ENCODE peak calls at places on chromosomes 11 and 22, in five cellular contexts. One of them, this sample, is unnamed.

GRCh38 chr11:86124251-86125233 is 55.7 kb upstream of the PICALM start:
- DNase-seq in WERI-Rb-1: no peak
- DNase-seq in GM12865: peak
- DNase-seq in iPS DF 6.9: no peak
- DNase-seq in dorsolateral prefrontal cortex: no peak
- DNase-seq in this sample: no peak

GRCh38 chr11:128653828-128654231 is 40.0 kb upstream of the FLI1 start:
- DNase-seq in WERI-Rb-1: no peak
- DNase-seq in GM12865: no peak
- DNase-seq in iPS DF 6.9: peak
- DNase-seq in dorsolateral prefrontal cortex: no peak
- DNase-seq in this sample: peak

GRCh38 chr11:128335729-128336128 is 251.6 kb downstream of the ETS1 start:
- DNase-seq in WERI-Rb-1: no peak
- DNase-seq in GM12865: no peak
- DNase-seq in iPS DF 6.9: no peak
- DNase-seq in dorsolateral prefrontal cortex: no peak
- DNase-seq in this sample: no peak

GRCh38 chr22:45608763-45609180 is 62.9 kb upstream of the ATXN10 start:
- DNase-seq in WERI-Rb-1: no peak
- DNase-seq in GM12865: no peak
- DNase-seq in iPS DF 6.9: no peak
- DNase-seq in dorsolateral prefrontal cortex: no peak
- DNase-seq in this sample: peak

GRCh38 chr11:34492806-34493414 is 20.7 kb downstream of the ELF5 start:
- DNase-seq in WERI-Rb-1: peak
- DNase-seq in GM12865: peak
- DNase-seq in iPS DF 6.9: peak
- DNase-seq in dorsolateral prefrontal cortex: no peak
- DNase-seq in this sample: peak

GRCh38 chr11:27570542-27570941 is 64.0 kb upstream of the LIN7C start:
- DNase-seq in WERI-Rb-1: no peak
- DNase-seq in GM12865: no peak
- DNase-seq in iPS DF 6.9: no peak
- DNase-seq in dorsolateral prefrontal cortex: no peak
- DNase-seq in this sample: no peak

GRCh38 chr22:44919691-44920090 is 90.1 kb downstream of the PHF21B start:
- DNase-seq in WERI-Rb-1: no peak
- DNase-seq in GM12865: no peak
- DNase-seq in iPS DF 6.9: no peak
- DNase-seq in dorsolateral prefrontal cortex: peak
- DNase-seq in this sample: no peak

GRCh38 chr11:73625690-73626318 is 20.6 kb upstream of the PLEKHB1 start:
- DNase-seq in WERI-Rb-1: peak
- DNase-seq in GM12865: peak
- DNase-seq in iPS DF 6.9: peak
- DNase-seq in dorsolateral prefrontal cortex: peak
- DNase-seq in this sample: peak

GRCh38 chr11:76369406-76369805 is 11.5 kb downstream of the THAP12 start:
- DNase-seq in WERI-Rb-1: no peak
- DNase-seq in GM12865: no peak
- DNase-seq in iPS DF 6.9: no peak
- DNase-seq in dorsolateral prefrontal cortex: no peak
- DNase-seq in this sample: no peak

GRCh38 chr11:19954899-19955298 is 205.4 kb downstream of the DBX1 start:
- DNase-seq in WERI-Rb-1: no peak
- DNase-seq in GM12865: no peak
- DNase-seq in iPS DF 6.9: no peak
- DNase-seq in dorsolateral prefrontal cortex: no peak
- DNase-seq in this sample: no peak

GRCh38 chr22:50225200-50225969 is 19.4 kb downstream of the TUBGCP6 start:
- DNase-seq in WERI-Rb-1: no peak
- DNase-seq in GM12865: no peak
- DNase-seq in iPS DF 6.9: no peak
- DNase-seq in dorsolateral prefrontal cortex: no peak
- DNase-seq in this sample: no peak

GRCh38 chr11:121572581-121573059 is 119.9 kb upstream of the SORL1-AS1 start:
- DNase-seq in WERI-Rb-1: peak
- DNase-seq in GM12865: no peak
- DNase-seq in iPS DF 6.9: no peak
- DNase-seq in dorsolateral prefrontal cortex: no peak
- DNase-seq in this sample: no peak

GRCh38 chr11:131217313-131218297 is 152.8 kb upstream of the NTM start:
- DNase-seq in WERI-Rb-1: peak
- DNase-seq in GM12865: peak
- DNase-seq in iPS DF 6.9: no peak
- DNase-seq in dorsolateral prefrontal cortex: no peak
- DNase-seq in this sample: no peak

GRCh38 chr22:26553056-26553752 is 36.7 kb downstream of the TPST2 start:
- DNase-seq in WERI-Rb-1: no peak
- DNase-seq in GM12865: no peak
- DNase-seq in iPS DF 6.9: no peak
- DNase-seq in dorsolateral prefrontal cortex: no peak
- DNase-seq in this sample: peak

GRCh38 chr11:117171007-117171647 is 7.4 kb upstream of the SIDT2 start:
- DNase-seq in WERI-Rb-1: no peak
- DNase-seq in GM12865: no peak
- DNase-seq in iPS DF 6.9: no peak
- DNase-seq in dorsolateral prefrontal cortex: no peak
- DNase-seq in this sample: no peak

GRCh38 chr22:50507421-50507990 is at the start of gene LMF2:
- DNase-seq in WERI-Rb-1: peak
- DNase-seq in GM12865: no peak
- DNase-seq in iPS DF 6.9: no peak
- DNase-seq in dorsolateral prefrontal cortex: peak
- DNase-seq in this sample: no peak

GRCh38 chr11:2826679-2827056 is 58.9 kb downstream of the CDKN1C start:
- DNase-seq in WERI-Rb-1: no peak
- DNase-seq in GM12865: no peak
- DNase-seq in iPS DF 6.9: no peak
- DNase-seq in dorsolateral prefrontal cortex: no peak
- DNase-seq in this sample: no peak

GRCh38 chr11:11725438-11725837 is 103.6 kb upstream of the GALNT18 start:
- DNase-seq in WERI-Rb-1: no peak
- DNase-seq in GM12865: no peak
- DNase-seq in iPS DF 6.9: no peak
- DNase-seq in dorsolateral prefrontal cortex: no peak
- DNase-seq in this sample: no peak

GRCh38 chr11:110891411-110891810 is 179.2 kb upstream of the ARHGAP20 start:
- DNase-seq in WERI-Rb-1: no peak
- DNase-seq in GM12865: no peak
- DNase-seq in iPS DF 6.9: no peak
- DNase-seq in dorsolateral prefrontal cortex: no peak
- DNase-seq in this sample: peak

GRCh38 chr11:74021998-74022397 is 13.1 kb upstream of the UCP3 start:
- DNase-seq in WERI-Rb-1: no peak
- DNase-seq in GM12865: no peak
- DNase-seq in iPS DF 6.9: no peak
- DNase-seq in dorsolateral prefrontal cortex: no peak
- DNase-seq in this sample: no peak

GRCh38 chr11:68992743-68993255 is 12.0 kb upstream of the MRGPRD start:
- DNase-seq in WERI-Rb-1: no peak
- DNase-seq in GM12865: no peak
- DNase-seq in iPS DF 6.9: no peak
- DNase-seq in dorsolateral prefrontal cortex: peak
- DNase-seq in this sample: no peak

GRCh38 chr22:49298834-49299750 is 528.6 kb downstream of the BRD1 start:
- DNase-seq in WERI-Rb-1: no peak
- DNase-seq in GM12865: no peak
- DNase-seq in iPS DF 6.9: no peak
- DNase-seq in dorsolateral prefrontal cortex: no peak
- DNase-seq in this sample: no peak

GRCh38 chr11:61680622-61681191 is 516 bp downstream of the DAGLA start:
- DNase-seq in WERI-Rb-1: no peak
- DNase-seq in GM12865: no peak
- DNase-seq in iPS DF 6.9: no peak
- DNase-seq in dorsolateral prefrontal cortex: no peak
- DNase-seq in this sample: no peak

DNA sequence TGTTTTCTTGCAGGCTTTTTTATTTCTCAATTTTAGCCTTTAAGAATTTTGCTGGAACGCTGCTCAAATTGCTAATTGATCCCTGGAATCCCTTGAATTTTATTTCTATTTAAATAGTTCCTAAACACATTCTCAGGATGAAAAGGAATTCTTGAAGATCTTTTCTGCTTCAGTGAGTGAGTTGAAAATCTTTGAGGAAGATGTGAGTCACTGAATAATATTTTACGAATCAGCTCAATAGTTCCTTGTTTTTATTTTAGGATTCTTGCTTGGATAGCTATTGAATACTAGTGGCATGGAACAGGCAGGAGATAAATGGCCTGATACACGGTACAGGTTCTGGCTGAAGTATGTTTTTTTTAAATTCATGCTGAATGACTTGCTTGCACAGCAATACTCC is 194.6 kb upstream of the CCDC90B start:
- DNase-seq in WERI-Rb-1: no peak
- DNase-seq in GM12865: no peak
- DNase-seq in iPS DF 6.9: no peak
- DNase-seq in dorsolateral prefrontal cortex: no peak
- DNase-seq in this sample: no peak
- H3K4me3 ChIP-seq in WERI-Rb-1: no peak
- H3K4me3 ChIP-seq in GM12865: no peak
- H3K4me3 ChIP-seq in iPS DF 6.9: no peak
- H3K4me3 ChIP-seq in dorsolateral prefrontal cortex: peak
- H3K4me3 ChIP-seq in this sample: no peak

DNA sequence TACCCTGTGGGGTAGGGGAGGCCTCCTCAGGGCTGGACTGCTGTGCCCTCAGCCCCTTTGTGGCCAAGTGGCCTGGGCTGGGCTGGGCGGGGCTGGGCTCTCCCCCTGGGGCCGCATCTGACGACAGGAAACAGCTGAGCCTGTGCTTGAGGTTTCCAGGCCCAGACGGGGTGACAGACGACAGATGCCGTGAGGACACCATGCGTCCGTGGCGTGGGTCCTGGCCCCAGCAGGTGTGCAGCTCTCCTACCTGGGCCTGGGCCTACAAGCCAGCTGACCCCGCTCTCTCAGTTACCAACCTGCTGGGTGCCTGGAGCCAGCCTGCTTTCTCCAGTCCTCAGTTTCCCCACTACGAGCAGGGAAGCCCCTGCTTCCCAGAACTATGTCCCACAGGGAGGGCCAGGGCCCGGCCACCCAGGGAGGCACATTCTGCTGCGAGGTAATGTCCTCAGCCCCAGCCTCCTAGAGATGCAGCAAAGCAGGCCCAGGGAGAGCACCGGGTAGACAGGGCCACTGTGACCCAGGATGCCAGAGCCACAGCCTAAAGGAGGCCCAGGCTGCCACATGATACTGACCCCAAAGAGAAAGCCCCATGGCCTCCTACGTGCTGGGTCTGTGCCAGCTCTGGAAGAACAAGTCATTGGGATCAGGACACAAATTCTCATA is 181.3 kb downstream of the IGLL1 start:
- DNase-seq in WERI-Rb-1: peak
- DNase-seq in GM12865: no peak
- DNase-seq in iPS DF 6.9: no peak
- DNase-seq in dorsolateral prefrontal cortex: peak
- DNase-seq in this sample: no peak
- H3K4me3 ChIP-seq in WERI-Rb-1: no peak
- H3K4me3 ChIP-seq in GM12865: no peak
- H3K4me3 ChIP-seq in iPS DF 6.9: no peak
- H3K4me3 ChIP-seq in dorsolateral prefrontal cortex: no peak
- H3K4me3 ChIP-seq in this sample: no peak

GRCh38 chr11:123525072-123525471 is 95.0 kb downstream of the GRAMD1B start:
- DNase-seq in WERI-Rb-1: no peak
- DNase-seq in GM12865: no peak
- DNase-seq in iPS DF 6.9: no peak
- DNase-seq in dorsolateral prefrontal cortex: no peak
- DNase-seq in this sample: no peak

GRCh38 chr11:123525511-123525918 is 95.4 kb downstream of the GRAMD1B start:
- DNase-seq in WERI-Rb-1: peak
- DNase-seq in GM12865: no peak
- DNase-seq in iPS DF 6.9: no peak
- DNase-seq in dorsolateral prefrontal cortex: no peak
- DNase-seq in this sample: no peak

GRCh38 chr11:123527526-123527925 is 97.5 kb downstream of the GRAMD1B start:
- DNase-seq in WERI-Rb-1: no peak
- DNase-seq in GM12865: no peak
- DNase-seq in iPS DF 6.9: no peak
- DNase-seq in dorsolateral prefrontal cortex: no peak
- DNase-seq in this sample: no peak

GRCh38 chr11:123526918-123527317 is 96.8 kb downstream of the GRAMD1B start:
- DNase-seq in WERI-Rb-1: no peak
- DNase-seq in GM12865: no peak
- DNase-seq in iPS DF 6.9: no peak
- DNase-seq in dorsolateral prefrontal cortex: no peak
- DNase-seq in this sample: no peak

GRCh38 chr11:123526027-123526805 is 96.1 kb downstream of the GRAMD1B start:
- DNase-seq in WERI-Rb-1: no peak
- DNase-seq in GM12865: no peak
- DNase-seq in iPS DF 6.9: no peak
- DNase-seq in dorsolateral prefrontal cortex: no peak
- DNase-seq in this sample: no peak
- H3K4me3 ChIP-seq in WERI-Rb-1: peak
- H3K4me3 ChIP-seq in GM12865: no peak
- H3K4me3 ChIP-seq in iPS DF 6.9: no peak
- H3K4me3 ChIP-seq in dorsolateral prefrontal cortex: peak
- H3K4me3 ChIP-seq in this sample: no peak

GRCh38 chr22:40347300-40347699 is 1.0 kb downstream of the ADSL start:
- DNase-seq in WERI-Rb-1: no peak
- DNase-seq in GM12865: no peak
- DNase-seq in iPS DF 6.9: no peak
- DNase-seq in dorsolateral prefrontal cortex: no peak
- DNase-seq in this sample: no peak

GRCh38 chr22:40346178-40347064 is at the start of gene ADSL:
- DNase-seq in WERI-Rb-1: peak
- DNase-seq in GM12865: peak
- DNase-seq in iPS DF 6.9: no peak
- DNase-seq in dorsolateral prefrontal cortex: peak
- DNase-seq in this sample: peak

GRCh38 chr22:40345271-40345670 is 1.0 kb upstream of the ADSL start:
- DNase-seq in WERI-Rb-1: no peak
- DNase-seq in GM12865: peak
- DNase-seq in iPS DF 6.9: no peak
- DNase-seq in dorsolateral prefrontal cortex: no peak
- DNase-seq in this sample: peak

GRCh38 chr22:40345801-40346177 is 511 bp upstream of the ADSL start:
- DNase-seq in WERI-Rb-1: peak
- DNase-seq in GM12865: peak
- DNase-seq in iPS DF 6.9: no peak
- DNase-seq in dorsolateral prefrontal cortex: no peak
- DNase-seq in this sample: no peak

DNA sequence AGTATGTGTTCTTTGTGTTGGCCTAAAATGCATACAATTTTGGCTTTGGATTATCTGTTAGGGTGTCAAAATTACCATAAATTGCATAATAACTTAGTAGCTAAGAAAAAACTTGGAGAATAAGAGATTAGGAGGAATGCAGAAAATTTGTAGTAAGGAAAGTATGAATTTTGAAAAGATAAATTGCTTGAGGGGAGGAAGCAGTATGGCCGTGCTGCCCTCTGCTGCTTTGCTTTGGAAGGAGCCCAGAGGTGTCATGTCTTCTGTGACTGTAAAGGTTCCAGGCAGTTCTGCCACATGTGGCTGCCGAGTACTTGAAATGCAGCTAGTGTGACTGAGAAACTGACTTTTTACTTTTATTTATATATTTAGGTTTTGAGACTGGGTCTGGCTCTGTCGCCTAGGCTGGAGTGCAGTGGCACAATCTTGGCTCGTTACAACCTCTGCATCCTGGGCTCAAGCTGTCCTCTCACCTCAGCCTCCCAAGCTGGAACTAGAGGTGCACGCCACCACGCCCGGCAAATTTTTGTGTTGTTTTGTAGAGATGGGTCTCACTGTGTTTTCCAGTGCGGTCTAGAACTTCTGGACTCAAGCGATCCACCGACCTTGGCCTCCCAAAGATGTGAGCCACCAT is 1.8 kb downstream of the ADSL start:
- DNase-seq in WERI-Rb-1: peak
- DNase-seq in GM12865: peak
- DNase-seq in iPS DF 6.9: no peak
- DNase-seq in dorsolateral prefrontal cortex: peak
- DNase-seq in this sample: peak
- H3K4me3 ChIP-seq in WERI-Rb-1: no peak
- H3K4me3 ChIP-seq in GM12865: peak
- H3K4me3 ChIP-seq in iPS DF 6.9: no peak
- H3K4me3 ChIP-seq in dorsolateral prefrontal cortex: peak
- H3K4me3 ChIP-seq in this sample: no peak

This sample was measured in astrocyte of the spinal cord.